ENCODE peak calls at places on chromosome 18, in four cellular contexts. H is HEK293T, G is WTC11, I is K562. E is an unnamed sample.

GRCh38 chr18:25604231-25604908 is 252.4 kb upstream of the ZNF521 start:
- DNase-seq in G (no peak), I (no peak), H (no peak), E (no peak)

GRCh38 chr18:2568129-2568528 is 3.2 kb downstream of the METTL4 start:
- DNase-seq in I (no peak), H (no peak), G (no peak), E (no peak)

GRCh38 chr18:69935319-69936190 is 12.1 kb downstream of the CD226 start:
- DNase-seq in H (no peak), I (no peak), G (no peak), E (peak; percentile 89)

GRCh38 chr18:73639788-73640187 is 507.8 kb downstream of the FBXO15 start:
- DNase-seq in H (no peak), I (no peak), G (no peak), E (no peak)

GRCh38 chr18:67665266-67665665 is 148.7 kb upstream of the DSEL start:
- DNase-seq in H (no peak), G (no peak), I (no peak), E (no peak)

GRCh38 chr18:1133541-1133940 is 228.9 kb downstream of the ADCYAP1 start:
- DNase-seq in G (no peak), H (no peak), I (no peak), E (no peak)

GRCh38 chr18:44819944-44820510 is 139.3 kb downstream of the SETBP1 start:
- DNase-seq in H (no peak), I (no peak), G (no peak), E (no peak)

GRCh38 chr18:69838620-69839411 is 108.9 kb downstream of the CD226 start:
- DNase-seq in I (peak; percentile 69), G (peak; percentile 76), H (peak; percentile 80), E (peak; percentile 18)

GRCh38 chr18:9852266-9853081 is 33.3 kb upstream of the TXNDC2 start:
- DNase-seq in I (no peak), G (no peak), H (no peak), E (no peak)

GRCh38 chr18:69658137-69658536 is 257.4 kb downstream of the DOK6 start:
- DNase-seq in G (no peak), I (no peak), H (no peak), E (peak; percentile 8)

GRCh38 chr18:2625217-2625616 is 30.3 kb upstream of the SMCHD1 start:
- DNase-seq in I (no peak), H (no peak), G (no peak), E (no peak)

GRCh38 chr18:59959606-59960005 is 59.8 kb downstream of the PMAIP1 start:
- DNase-seq in H (no peak), I (no peak), G (no peak), E (no peak)

GRCh38 chr18:39976771-39977170 is 1978.3 kb upstream of the PIK3C3 start:
- DNase-seq in G (no peak), I (no peak), H (no peak), E (no peak)

GRCh38 chr18:12342661-12343060 is 34.4 kb downstream of the AFG3L2 start:
- DNase-seq in I (no peak), G (no peak), H (no peak), E (no peak)

GRCh38 chr18:59085797-59086196 is 53.9 kb upstream of the SEC11C start:
- DNase-seq in G (no peak), I (no peak), H (no peak), E (no peak)

GRCh38 chr18:77223653-77224052 is 26.0 kb upstream of the GALR1 start:
- DNase-seq in I (no peak), H (no peak), G (no peak), E (no peak)

GRCh38 chr18:5542393-5543035 is 1.3 kb downstream of the EPB41L3 start:
- DNase-seq in I (no peak), G (peak; percentile 49), H (peak; percentile 10), E (no peak)

DNA sequence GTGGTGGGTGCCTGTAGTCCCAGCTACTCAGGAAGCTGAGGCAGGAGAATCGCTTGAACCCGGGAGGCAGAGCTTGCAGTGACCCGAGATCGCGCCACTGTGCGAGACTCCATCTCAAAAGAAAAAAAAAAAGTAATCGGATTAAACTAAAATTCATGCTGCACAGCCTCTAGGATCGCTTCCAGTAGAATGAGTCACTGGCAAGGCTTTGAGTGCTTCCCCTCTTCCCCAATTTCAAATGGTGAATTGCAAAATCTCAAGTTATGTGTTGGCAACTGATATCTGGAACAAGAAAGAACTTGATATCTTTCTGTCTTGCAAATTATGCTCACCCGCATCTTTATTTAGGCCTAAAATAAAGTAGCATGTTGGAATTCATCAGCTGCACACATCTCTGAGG is 12.6 kb downstream of the TTC39C start:
- DNase-seq in H (no peak), I (no peak), G (no peak), E (no peak)
- TF ChIP-seq ELF4 in H (no peak), I (no peak), G (no peak), E (no peak)

GRCh38 chr18:63477972-63478371 is 1.2 kb downstream of the SERPINB5 start:
- DNase-seq in I (no peak), H (no peak), G (no peak), E (no peak)

GRCh38 chr18:63479826-63480225 is 3.1 kb downstream of the SERPINB5 start:
- DNase-seq in G (no peak), I (no peak), H (no peak), E (no peak)

GRCh38 chr18:63480892-63481291 is 4.1 kb downstream of the SERPINB5 start:
- DNase-seq in G (no peak), H (no peak), I (no peak), E (no peak)

GRCh38 chr18:63476666-63477065 is at the start of gene SERPINB5:
- DNase-seq in H (no peak), G (peak; percentile 22), I (no peak), E (no peak)

GRCh38 chr18:63480476-63480875 is 3.7 kb downstream of the SERPINB5 start:
- DNase-seq in H (no peak), I (no peak), G (no peak), E (no peak)
- TF ChIP-seq ELF4 in H (no peak), I (no peak), G (no peak), E (no peak)

DNA sequence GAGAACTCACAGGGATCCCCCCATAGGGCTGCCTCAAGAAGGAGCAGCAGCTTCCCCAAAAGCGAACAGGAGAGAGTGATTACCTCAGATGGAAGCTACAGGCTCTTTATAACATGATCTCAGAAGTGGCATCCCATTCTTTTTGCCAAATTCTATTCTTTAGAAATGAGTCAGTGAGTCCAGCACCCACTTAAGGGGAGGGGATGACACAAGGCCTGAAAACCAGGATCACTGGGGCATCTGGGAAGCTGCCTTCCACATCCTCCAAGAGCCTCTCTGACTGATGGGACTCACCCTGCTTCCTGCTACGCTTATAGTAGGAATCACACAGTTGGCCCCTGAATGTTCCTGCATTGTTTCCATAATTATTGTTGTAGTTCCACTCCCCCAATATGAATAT is 96.5 kb downstream of the MAPK4 start:
- DNase-seq in I (no peak), H (no peak), G (no peak), E (no peak)
- TF ChIP-seq ELF4 in I (no peak), H (no peak), G (no peak), E (no peak)

GRCh38 chr18:3982541-3982940 is 472.6 kb downstream of the DLGAP1 start:
- DNase-seq in H (no peak), G (no peak), I (no peak), E (no peak)

GRCh38 chr18:3984163-3984757 is 470.8 kb downstream of the DLGAP1 start:
- DNase-seq in H (no peak), G (no peak), I (no peak), E (no peak)

GRCh38 chr18:3985030-3985429 is 470.1 kb downstream of the DLGAP1 start:
- DNase-seq in H (no peak), I (no peak), G (no peak), E (no peak)

GRCh38 chr18:3985664-3986063 is 469.4 kb downstream of the DLGAP1 start:
- DNase-seq in I (no peak), H (no peak), G (no peak), E (no peak)

DNA sequence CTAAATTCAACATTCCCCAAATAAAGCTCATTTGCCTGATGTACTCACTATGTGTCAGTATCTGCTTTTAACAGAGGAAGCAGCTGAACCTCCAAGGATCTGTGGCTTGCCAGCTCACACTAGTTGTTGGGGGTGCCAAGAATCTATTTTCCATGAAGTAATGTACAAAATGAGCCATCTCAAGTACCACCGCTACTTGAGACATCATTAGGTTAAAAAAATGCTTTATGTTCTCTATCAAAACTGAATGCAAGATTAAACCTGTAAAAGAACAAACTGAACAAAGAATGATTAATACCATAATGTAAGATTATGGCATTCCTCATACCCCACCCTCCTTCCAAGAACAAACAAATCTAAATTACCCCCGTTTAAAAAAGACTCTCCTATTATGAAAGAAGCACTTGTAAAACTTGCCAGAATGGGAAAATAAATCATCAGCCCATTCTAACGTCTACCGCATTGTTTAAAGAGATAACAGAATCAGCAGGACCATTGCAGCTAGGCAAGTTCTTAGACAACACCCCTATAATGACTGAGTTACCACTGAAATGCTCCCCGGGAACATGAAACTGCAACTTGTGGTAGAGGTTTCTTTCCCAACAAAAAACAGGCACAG is 471.6 kb downstream of the DLGAP1 start:
- DNase-seq in I (no peak), H (no peak), G (no peak), E (no peak)
- TF ChIP-seq ELF4 in I (no peak), H (no peak), G (no peak), E (no peak)

GRCh38 chr18:75074196-75075015 is 134.5 kb downstream of the PTGR3 start:
- DNase-seq in I (no peak), H (no peak), G (no peak), E (no peak)

GRCh38 chr18:75071484-75071785 is 137.5 kb downstream of the PTGR3 start:
- DNase-seq in I (no peak), G (no peak), H (no peak), E (no peak)

GRCh38 chr18:75071866-75072671 is 136.9 kb downstream of the PTGR3 start:
- DNase-seq in I (no peak), G (no peak), H (no peak), E (no peak)

GRCh38 chr18:75073654-75074053 is 135.3 kb downstream of the PTGR3 start:
- DNase-seq in I (no peak), G (no peak), H (no peak), E (no peak)

DNA sequence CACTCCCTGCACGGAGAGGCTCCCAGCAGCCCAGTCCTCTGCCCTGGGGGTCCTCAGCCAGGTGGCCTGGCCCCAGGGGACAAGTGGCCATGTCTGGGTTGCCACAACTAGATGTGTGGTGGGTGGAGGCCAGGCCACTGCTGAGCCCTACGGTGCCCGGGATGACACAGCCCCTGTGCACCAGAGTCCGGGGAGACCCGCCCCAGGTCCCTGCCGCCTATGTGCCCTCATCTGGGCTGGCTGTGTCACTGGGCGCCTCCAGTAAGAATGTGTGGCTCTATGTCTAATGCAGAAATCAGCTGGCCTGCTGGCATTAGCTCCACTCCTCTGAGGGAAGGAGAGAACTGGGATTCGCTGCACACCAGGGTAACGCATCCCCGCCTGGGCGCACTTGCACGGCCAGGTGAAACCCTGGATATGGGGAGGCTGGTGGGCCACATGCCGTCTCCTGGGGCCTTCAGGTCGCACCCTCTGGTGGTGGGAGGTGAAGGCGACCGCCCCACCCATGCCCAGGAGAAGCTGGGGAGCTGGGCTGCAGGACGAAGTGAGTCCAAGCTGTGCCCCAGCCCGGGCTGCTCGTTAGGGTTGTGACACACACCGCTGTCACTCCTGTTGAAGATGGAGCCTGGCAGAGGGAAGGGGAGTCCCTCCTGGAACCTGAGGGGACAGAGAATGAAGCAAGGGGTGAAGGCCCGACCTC is 136.1 kb downstream of the PTGR3 start:
- DNase-seq in H (no peak), G (no peak), I (no peak), E (no peak)
- TF ChIP-seq ELF4 in H (no peak), G (no peak), I (no peak), E (no peak)

GRCh38 chr18:3649135-3649558 is 199.2 kb downstream of the TGIF1 start:
- DNase-seq in I (no peak), G (no peak), H (no peak), E (no peak)
- TF ChIP-seq ELF4 in I (no peak), G (no peak), H (no peak), E (no peak)

E was measured in HepG2.